ENCODE peak calls at places on chromosomes 5 and 9, in four cellular contexts. One of them, this sample, is unnamed.

GRCh38 chr5:93595420-93596136 is 12.6 kb downstream of the NR2F1 start:
- DNase-seq in Calu3: no peak
- DNase-seq in NCI-H1417: no peak
- DNase-seq in aorta: no peak
- DNase-seq in this sample: no peak

GRCh38 chr5:125549322-125549871 is 803.0 kb upstream of the ZNF608 start:
- DNase-seq in Calu3: no peak
- DNase-seq in NCI-H1417: no peak
- DNase-seq in aorta: no peak
- DNase-seq in this sample: no peak

GRCh38 chr9:110125207-110125751 is 82.7 kb downstream of the C9orf152 start:
- DNase-seq in Calu3: peak
- DNase-seq in NCI-H1417: no peak
- DNase-seq in aorta: peak
- DNase-seq in this sample: no peak

GRCh38 chr9:121619566-121619965 is 31.9 kb upstream of the DAB2IP start:
- DNase-seq in Calu3: no peak
- DNase-seq in NCI-H1417: no peak
- DNase-seq in aorta: no peak
- DNase-seq in this sample: no peak

GRCh38 chr5:171945476-171945875 is 61.0 kb downstream of the FBXW11 start:
- DNase-seq in Calu3: no peak
- DNase-seq in NCI-H1417: no peak
- DNase-seq in aorta: no peak
- DNase-seq in this sample: no peak

GRCh38 chr5:56123531-56124243 is 109.4 kb downstream of the ANKRD55 start:
- DNase-seq in Calu3: peak
- DNase-seq in NCI-H1417: peak
- DNase-seq in aorta: peak
- DNase-seq in this sample: no peak

GRCh38 chr5:159905496-159905895 is 10.8 kb upstream of the ADRA1B start:
- DNase-seq in Calu3: peak
- DNase-seq in NCI-H1417: no peak
- DNase-seq in aorta: no peak
- DNase-seq in this sample: no peak

GRCh38 chr5:73482383-73483193 is 15.7 kb upstream of the BTF3 start:
- DNase-seq in Calu3: no peak
- DNase-seq in NCI-H1417: peak
- DNase-seq in aorta: no peak
- DNase-seq in this sample: peak

GRCh38 chr5:77426670-77427069 is 65.4 kb downstream of the WDR41 start:
- DNase-seq in Calu3: no peak
- DNase-seq in NCI-H1417: no peak
- DNase-seq in aorta: no peak
- DNase-seq in this sample: no peak

This sample was measured in NCI-H1436.